ENCODE peak calls at places on chromosomes 1 and 21, in seven cellular contexts. A is glutamatergic neuron, L is transverse colon, N is nephron progenitor cell, Z is cardiac muscle cell, O is GM23338, X is fibroblast of mammary gland. U is an unnamed sample.
A peak's percentile ranks its signal among the peaks of the same experiment; 100 is the strongest.

GRCh38 chr21:32331444-32332305 is 33.0 kb downstream of the MRAP start:
- DNase-seq in A (no peak), Z (no peak), O (no peak), L (no peak), X (no peak), N (no peak), U (no peak)

GRCh38 chr1:222880586-222880985 is 65.7 kb downstream of the DISP1 start:
- DNase-seq in X (peak; percentile 87), A (no peak), L (no peak), N (no peak), Z (peak; percentile 50), O (no peak), U (no peak)

GRCh38 chr21:25568230-25568629 is 39.1 kb downstream of the MRPL39 start:
- DNase-seq in Z (peak; percentile 85), L (peak; percentile 48), X (peak; percentile 69), N (peak; percentile 5), A (no peak), O (peak; percentile 21), U (no peak)

GRCh38 chr1:154768456-154769125 is 101.5 kb downstream of the KCNN3 start:
- DNase-seq in A (peak; percentile 39), N (no peak), X (peak; percentile 9), L (no peak), O (no peak), Z (peak; percentile 41), U (no peak)

GRCh38 chr1:182388392-182389134 is 3.0 kb downstream of the GLUL start:
- DNase-seq in A (no peak), X (no peak), N (no peak), O (no peak), Z (no peak), L (no peak), U (no peak)

GRCh38 chr1:24748191-24749121 is 3.2 kb downstream of the CLIC4 start:
- DNase-seq in O (no peak), Z (no peak), L (no peak), X (no peak), N (no peak), A (no peak), U (no peak)

GRCh38 chr1:13864760-13865159 is 164.8 kb downstream of the PRDM2 start:
- DNase-seq in A (no peak), O (no peak), L (no peak), Z (no peak), N (no peak), X (peak; percentile 31), U (no peak)

GRCh38 chr1:230598745-230599144 is 43.5 kb upstream of the COG2 start:
- DNase-seq in L (no peak), Z (no peak), A (no peak), N (no peak), X (no peak), O (no peak), U (no peak)

GRCh38 chr21:16514316-16514715 is 784.5 kb downstream of the USP25 start:
- DNase-seq in N (no peak), Z (no peak), A (no peak), L (no peak), O (no peak), X (peak; percentile 44), U (no peak)

GRCh38 chr21:29201186-29201585 is 70.7 kb downstream of the MAP3K7CL start:
- DNase-seq in A (no peak), X (no peak), O (no peak), N (no peak), Z (no peak), L (no peak), U (no peak)

GRCh38 chr1:58861510-58861909 is 77.7 kb upstream of the JUN start:
- DNase-seq in X (peak; percentile 55), A (no peak), O (no peak), L (no peak), Z (peak; percentile 51), N (no peak), U (no peak)

GRCh38 chr1:14707774-14708450 is 109.4 kb downstream of the KAZN start:
- DNase-seq in A (no peak), N (no peak), L (no peak), O (no peak), Z (no peak), X (no peak), U (no peak)

GRCh38 chr1:155092131-155092530 is 13.5 kb downstream of the EFNA3 start:
- DNase-seq in O (no peak), L (no peak), Z (no peak), X (no peak), A (no peak), N (no peak), U (no peak)

GRCh38 chr1:91744973-91745648 is 140.8 kb downstream of the TGFBR3 start:
- DNase-seq in A (no peak), L (no peak), X (peak; percentile 81), N (no peak), O (no peak), Z (peak; percentile 66), U (no peak)

GRCh38 chr1:41631971-41632370 is 147.5 kb upstream of the EDN2 start:
- DNase-seq in X (peak; percentile 70), Z (peak; percentile 24), L (no peak), A (no peak), N (no peak), O (no peak), U (no peak)

GRCh38 chr1:60746278-60746761 is 336.0 kb upstream of the NFIA start:
- DNase-seq in A (peak; percentile 39), X (no peak), N (peak; percentile 17), L (no peak), Z (no peak), O (no peak), U (no peak)

DNA sequence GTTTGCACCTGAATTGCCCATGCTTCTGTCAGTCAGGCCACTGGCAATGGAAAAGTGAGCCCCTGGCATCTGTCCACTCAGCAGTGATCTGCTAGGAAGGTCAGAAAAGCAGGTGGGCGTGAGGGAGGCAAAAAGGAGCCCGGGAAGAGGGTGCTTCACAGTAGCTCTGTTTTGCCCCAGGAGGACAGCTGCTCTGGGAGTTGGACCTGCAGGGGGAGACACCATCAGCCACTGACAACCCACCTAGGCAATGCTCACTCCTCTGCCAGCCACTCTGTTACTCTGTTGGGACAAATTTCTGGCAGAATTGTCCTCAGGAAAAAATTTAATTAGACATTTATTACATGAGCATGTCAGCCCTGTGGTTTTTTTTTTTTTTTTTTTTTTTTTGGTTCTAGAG is 146.4 kb downstream of the LRIG2 start:
- DNase-seq in L (peak; percentile 36), Z (no peak), X (no peak), N (no peak), A (no peak), O (peak; percentile 64), U (no peak)
- TF ChIP-seq CTCF in L (no peak), Z (peak; percentile 31), X (peak; percentile 32), N (no peak), A (no peak), O (peak; percentile 74), U (peak; percentile 24)

GRCh38 chr1:195606483-195606882 is 1001.8 kb downstream of the KCNT2 start:
- DNase-seq in L (no peak), X (no peak), O (no peak), N (no peak), A (no peak), Z (no peak), U (no peak)

GRCh38 chr1:195604287-195604686 is 1004.0 kb downstream of the KCNT2 start:
- DNase-seq in L (no peak), X (peak; percentile 89), A (no peak), Z (no peak), O (no peak), N (no peak), U (no peak)

DNA sequence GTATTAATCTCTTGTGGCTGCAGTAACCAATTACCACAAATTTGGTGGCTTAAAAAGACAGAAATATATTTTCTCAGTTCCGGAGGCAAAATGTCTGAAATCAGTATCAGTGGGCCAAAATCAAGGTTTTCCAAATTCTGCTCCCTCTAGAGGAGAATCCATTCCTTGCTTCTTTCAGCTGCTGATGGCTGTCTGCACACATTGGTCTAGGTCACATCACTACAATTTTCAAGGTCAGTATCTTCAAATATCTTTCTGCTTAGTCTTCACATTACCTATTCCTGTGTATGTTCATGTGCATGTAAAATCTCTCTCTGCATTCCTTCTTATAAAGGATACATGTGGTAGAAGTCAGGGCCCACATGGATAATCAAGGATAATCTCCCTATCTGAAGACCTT is 999.4 kb downstream of the KCNT2 start:
- DNase-seq in N (no peak), Z (no peak), L (no peak), X (no peak), O (peak; percentile 44), A (no peak), U (no peak)
- TF ChIP-seq CTCF in N (no peak), Z (no peak), L (no peak), X (peak; percentile 27), O (peak; percentile 54), A (no peak), U (peak; percentile 35)

GRCh38 chr1:184145083-184145482 is 93.6 kb downstream of the TSEN15 start:
- DNase-seq in N (no peak), Z (no peak), O (no peak), L (no peak), X (no peak), A (no peak), U (no peak)

GRCh38 chr1:184141481-184141880 is 90.0 kb downstream of the TSEN15 start:
- DNase-seq in O (no peak), Z (no peak), X (no peak), A (no peak), N (no peak), L (no peak), U (no peak)

GRCh38 chr1:184146202-184146601 is 94.7 kb downstream of the TSEN15 start:
- DNase-seq in Z (no peak), X (no peak), O (no peak), A (no peak), L (no peak), N (no peak), U (no peak)

DNA sequence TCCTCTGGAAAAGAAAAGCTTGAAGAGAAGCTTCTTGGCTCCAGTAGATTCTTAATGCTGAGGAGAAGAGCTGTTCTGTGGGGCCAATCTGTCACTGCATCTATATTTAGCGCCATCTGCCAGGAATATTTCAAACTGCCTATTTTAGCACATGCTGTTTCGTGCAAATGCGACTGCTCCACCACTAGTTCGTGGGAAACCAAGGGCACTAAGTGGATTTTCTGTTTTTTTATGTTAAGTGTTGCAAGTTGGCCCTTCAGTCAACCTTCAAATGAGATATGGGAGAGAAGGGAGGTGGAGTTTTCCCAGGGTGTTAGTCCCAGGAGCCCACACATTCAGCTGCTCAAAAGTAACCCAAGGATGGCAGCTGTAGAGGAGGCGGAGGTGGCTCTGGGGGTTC is 91.9 kb downstream of the TSEN15 start:
- DNase-seq in N (no peak), A (no peak), Z (peak; percentile 43), L (no peak), X (peak; percentile 7), O (peak; percentile 16), U (no peak)
- TF ChIP-seq CTCF in N (no peak), A (no peak), Z (no peak), L (no peak), X (no peak), O (peak; percentile 22), U (no peak)

DNA sequence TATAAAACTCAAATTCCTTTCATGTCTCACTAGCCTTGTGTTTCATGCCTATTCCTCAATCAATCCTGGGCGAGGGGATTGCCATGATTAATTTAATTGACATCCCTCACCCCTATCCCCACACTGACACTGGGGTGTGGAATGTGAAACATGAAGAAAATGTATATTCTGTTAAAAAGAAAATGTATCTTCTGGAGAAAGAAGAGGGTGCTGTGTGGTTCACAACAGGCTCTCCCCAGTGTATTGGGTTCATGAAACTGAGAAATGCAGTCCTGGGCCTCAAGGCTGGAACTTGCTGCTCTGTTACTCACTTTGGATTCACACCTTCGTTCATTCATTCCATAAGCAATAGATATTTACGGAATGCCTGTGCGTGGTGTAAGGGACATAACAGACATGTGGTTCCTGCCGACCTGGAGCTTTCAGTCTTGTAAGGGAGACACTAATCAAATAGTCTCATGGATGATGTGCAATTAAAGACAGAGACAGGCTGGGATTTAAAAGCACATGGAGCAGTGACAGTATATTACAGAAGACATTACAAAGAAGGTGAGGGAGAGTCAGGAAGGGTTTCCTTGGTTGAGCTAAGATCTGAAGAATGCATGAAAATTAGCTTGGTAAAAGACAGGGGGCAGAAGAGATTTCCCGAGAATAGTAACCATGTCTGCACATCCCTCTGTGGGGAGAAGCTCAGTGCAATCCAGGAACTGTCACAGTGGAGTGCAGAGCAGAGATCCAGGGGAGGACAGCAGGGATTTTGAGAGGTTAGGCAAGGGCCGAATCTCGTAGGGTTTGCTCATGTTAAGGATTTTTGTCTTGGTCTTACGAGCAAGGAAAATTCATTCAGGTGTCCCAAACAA is 32.2 kb downstream of the SERTAD4 start:
- DNase-seq in X (no peak), O (peak; percentile 52), N (no peak), L (no peak), A (no peak), Z (peak; percentile 50), U (no peak)
- TF ChIP-seq CTCF in X (peak; percentile 30), O (peak; percentile 56), N (no peak), L (peak; percentile 6), A (no peak), Z (peak; percentile 31), U (peak; percentile 14)